ENCODE peak calls at places on chromosomes 3 and 15, in four cellular contexts. P is endothelial cell; L is Daoy; N is activated CD4-positive, alpha-beta T cell treated with anti-CD3 and anti-CD28 coated beads, Interleukin-2, amount 50 U/mL, for 4 hours. X is an unnamed sample.

GRCh38 chr3:151460240-151460639 is 621 bp downstream of the IGSF10 start:
- DNase-seq in P (no peak), L (no peak), N (no peak), X (peak; percentile 20)

GRCh38 chr3:71816141-71816540 is 31.2 kb upstream of the PROK2 start:
- DNase-seq in P (no peak), L (no peak), N (no peak), X (peak; percentile 72)

GRCh38 chr15:43241100-43241499 is 20.3 kb upstream of the EPB42 start:
- DNase-seq in P (no peak), L (no peak), N (no peak), X (no peak)

GRCh38 chr3:127747751-127748521 is 74.4 kb downstream of the MGLL start:
- DNase-seq in P (no peak), L (peak; percentile 92), N (no peak), X (peak; percentile 90)

GRCh38 chr3:29531611-29532150 is 250.8 kb downstream of the RBMS3 start:
- DNase-seq in P (no peak), L (no peak), N (no peak), X (no peak)

GRCh38 chr15:37133619-37134018 is 33.3 kb upstream of the MEIS2 start:
- DNase-seq in P (no peak), L (no peak), N (no peak), X (peak; percentile 9)

GRCh38 chr3:16137044-16137443 is 37.4 kb upstream of the GALNT15 start:
- DNase-seq in P (no peak), L (no peak), N (no peak), X (no peak)

GRCh38 chr15:59722451-59722850 is 33.3 kb upstream of the BNIP2 start:
- DNase-seq in P (no peak), L (no peak), N (no peak), X (no peak)

GRCh38 chr15:41001524-41001923 is 48.3 kb downstream of the CHAC1 start:
- DNase-seq in P (no peak), L (no peak), N (no peak), X (no peak)

GRCh38 chr15:72058590-72058989 is 59.4 kb downstream of the MYO9A start:
- DNase-seq in P (no peak), L (peak; percentile 8), N (no peak), X (peak; percentile 11)

GRCh38 chr3:22585504-22585903 is 617.6 kb upstream of the UBE2E2 start:
- DNase-seq in P (no peak), L (no peak), N (no peak), X (peak; percentile 90)

GRCh38 chr3:42402394-42403100 is 7.9 kb downstream of the LYZL4 start:
- DNase-seq in P (no peak), L (peak; percentile 10), N (no peak), X (peak; percentile 76)

GRCh38 chr3:127475975-127476374 is 114.6 kb downstream of the TPRA1 start:
- DNase-seq in P (no peak), L (peak; percentile 28), N (no peak), X (peak; percentile 26)

GRCh38 chr15:101016581-101016980 is 97.4 kb downstream of the LRRK1 start:
- DNase-seq in P (no peak), L (no peak), N (no peak), X (no peak)

GRCh38 chr15:29278436-29279099 is 8.9 kb upstream of the NSMCE3 start:
- DNase-seq in P (no peak), L (peak; percentile 84), N (no peak), X (peak; percentile 73)

GRCh38 chr3:16179771-16180736 is 5.6 kb downstream of the GALNT15 start:
- DNase-seq in P (no peak), L (no peak), N (no peak), X (no peak)

GRCh38 chr3:177337548-177338331 is 140.5 kb upstream of the TBL1XR1 start:
- DNase-seq in P (no peak), L (peak; percentile 59), N (peak; percentile 45), X (peak; percentile 79)

GRCh38 chr3:57794951-57795350 is 38.8 kb downstream of the SLMAP start:
- DNase-seq in P (no peak), L (no peak), N (no peak), X (no peak)

GRCh38 chr3:149662240-149662887 is 4.5 kb upstream of the WWTR1 start:
- DNase-seq in P (no peak), L (no peak), N (no peak), X (no peak)

GRCh38 chr15:90539789-90540188 is 10.1 kb downstream of the CRTC3 start:
- DNase-seq in P (no peak), L (no peak), N (no peak), X (no peak)

GRCh38 chr3:171970301-171970788 is 69.0 kb upstream of the FNDC3B start:
- DNase-seq in P (no peak), L (no peak), N (no peak), X (no peak)

GRCh38 chr3:78029775-78030174 is 989.9 kb downstream of the ROBO2 start:
- DNase-seq in P (no peak), L (no peak), N (no peak), X (no peak)

GRCh38 chr15:101127503-101128076 is 124.3 kb downstream of the CHSY1 start:
- DNase-seq in P (no peak), L (peak; percentile 93), N (no peak), X (peak; percentile 37)

GRCh38 chr3:169454823-169455222 is 208.7 kb downstream of the MECOM start:
- DNase-seq in P (no peak), L (peak; percentile 17), N (no peak), X (peak; percentile 97)

GRCh38 chr3:52682016-52682415 is 3.7 kb downstream of the PBRM1 start:
- DNase-seq in P (no peak), L (peak; percentile 71), N (no peak), X (peak; percentile 69)

GRCh38 chr15:77506311-77507150 is 85.8 kb downstream of the HMG20A start:
- DNase-seq in P (no peak), L (no peak), N (no peak), X (peak; percentile 46)

GRCh38 chr15:39125904-39126303 is 455.0 kb upstream of the THBS1 start:
- DNase-seq in P (peak; percentile 47), L (peak; percentile 83), N (no peak), X (no peak)

GRCh38 chr15:73947651-73948050 is 21.4 kb downstream of the LOXL1 start:
- DNase-seq in P (no peak), L (no peak), N (no peak), X (no peak)

GRCh38 chr15:94026458-94026967 is 204.8 kb upstream of the MCTP2 start:
- DNase-seq in P (no peak), L (peak; percentile 87), N (no peak), X (peak; percentile 52)

GRCh38 chr15:52010633-52011595 is 8.1 kb upstream of the MAPK6 start:
- DNase-seq in P (no peak), L (peak; percentile 97), N (no peak), X (peak; percentile 94)

GRCh38 chr3:194688207-194688711 is 2.6 kb downstream of the FAM43A start:
- DNase-seq in P (peak; percentile 51), L (peak; percentile 56), N (no peak), X (no peak)

GRCh38 chr15:44501768-44502366 is 35.1 kb upstream of the EIF3J start:
- DNase-seq in P (no peak), L (no peak), N (no peak), X (peak; percentile 32)

GRCh38 chr15:75620776-75621536 is 4.6 kb downstream of the SNUPN start:
- DNase-seq in P (no peak), L (peak; percentile 60), N (no peak), X (peak; percentile 78)

GRCh38 chr3:169112153-169112892 is 551.2 kb downstream of the MECOM start:
- DNase-seq in P (no peak), L (peak; percentile 80), N (no peak), X (peak; percentile 83)

GRCh38 chr3:172150896-172151295 is 111.5 kb downstream of the FNDC3B start:
- DNase-seq in P (no peak), L (no peak), N (no peak), X (no peak)